ENCODE peak calls at places on chromosomes 4 and X, in five cellular contexts. One of them, this sample, is unnamed.

GRCh38 chr4:185881427-185881826 is 69.4 kb upstream of the SORBS2 start:
- DNase-seq in AG10803: peak; percentile 82
- DNase-seq in colonic mucosa: no peak
- DNase-seq in hepatocyte: no peak
- DNase-seq in H9: no peak
- DNase-seq in this sample: no peak

GRCh38 chrX:40169193-40170086 is 71.7 kb upstream of the BCOR start:
- DNase-seq in colonic mucosa: peak; percentile 79
- DNase-seq in H9: peak; percentile 91
- DNase-seq in hepatocyte: peak; percentile 92
- DNase-seq in AG10803: peak; percentile 49
- DNase-seq in this sample: peak; percentile 60

GRCh38 chrX:92213781-92214180 is 434.6 kb downstream of the PCDH11X start:
- DNase-seq in H9: no peak
- DNase-seq in AG10803: no peak
- DNase-seq in hepatocyte: no peak
- DNase-seq in colonic mucosa: no peak
- DNase-seq in this sample: no peak

GRCh38 chr4:88284378-88285234 is at the start of gene PPM1K:
- DNase-seq in hepatocyte: peak; percentile 100
- DNase-seq in H9: peak; percentile 99
- DNase-seq in AG10803: peak; percentile 99
- DNase-seq in colonic mucosa: peak; percentile 99
- DNase-seq in this sample: peak; percentile 99

GRCh38 chr4:41815478-41815877 is 67.0 kb upstream of the PHOX2B start:
- DNase-seq in hepatocyte: no peak
- DNase-seq in H9: no peak
- DNase-seq in colonic mucosa: no peak
- DNase-seq in AG10803: no peak
- DNase-seq in this sample: no peak

GRCh38 chrX:63250253-63250868 is 100.8 kb downstream of the SPIN4 start:
- DNase-seq in colonic mucosa: peak; percentile 65
- DNase-seq in AG10803: peak; percentile 89
- DNase-seq in H9: peak; percentile 38
- DNase-seq in hepatocyte: peak; percentile 77
- DNase-seq in this sample: no peak

GRCh38 chr4:42643685-42644084 is 13.2 kb downstream of the ATP8A1 start:
- DNase-seq in hepatocyte: no peak
- DNase-seq in H9: no peak
- DNase-seq in AG10803: no peak
- DNase-seq in colonic mucosa: no peak
- DNase-seq in this sample: no peak

GRCh38 chrX:101658661-101659477 is 781 bp downstream of the ARMCX2 start:
- DNase-seq in H9: peak; percentile 73
- DNase-seq in AG10803: peak; percentile 52
- DNase-seq in colonic mucosa: peak; percentile 83
- DNase-seq in hepatocyte: peak; percentile 75
- DNase-seq in this sample: no peak

GRCh38 chr4:65670331-65671031 is at the start of gene EPHA5:
- DNase-seq in colonic mucosa: peak; percentile 19
- DNase-seq in AG10803: peak; percentile 50
- DNase-seq in hepatocyte: peak; percentile 79
- DNase-seq in H9: peak; percentile 92
- DNase-seq in this sample: no peak

GRCh38 chrX:53435997-53436396 is 1.8 kb upstream of the HSD17B10 start:
- DNase-seq in H9: peak; percentile 48
- DNase-seq in colonic mucosa: peak; percentile 72
- DNase-seq in AG10803: peak; percentile 56
- DNase-seq in hepatocyte: peak; percentile 71
- DNase-seq in this sample: peak; percentile 26

GRCh38 chrX:100975212-100975611 is 5.7 kb downstream of the ARL13A start:
- DNase-seq in colonic mucosa: no peak
- DNase-seq in AG10803: peak; percentile 1
- DNase-seq in H9: no peak
- DNase-seq in hepatocyte: no peak
- DNase-seq in this sample: no peak

GRCh38 chr4:22987861-22988260 is 295.1 kb downstream of the GBA3 start:
- DNase-seq in hepatocyte: no peak
- DNase-seq in AG10803: peak; percentile 66
- DNase-seq in H9: no peak
- DNase-seq in colonic mucosa: no peak
- DNase-seq in this sample: no peak

GRCh38 chr4:8831221-8832129 is 40.2 kb downstream of the HMX1 start:
- DNase-seq in hepatocyte: no peak
- DNase-seq in colonic mucosa: peak; percentile 9
- DNase-seq in H9: no peak
- DNase-seq in AG10803: no peak
- DNase-seq in this sample: no peak

GRCh38 chr4:88618782-88619485 is 26.7 kb downstream of the HERC3 start:
- DNase-seq in colonic mucosa: no peak
- DNase-seq in AG10803: no peak
- DNase-seq in hepatocyte: no peak
- DNase-seq in H9: no peak
- DNase-seq in this sample: no peak

GRCh38 chrX:31383991-31384390 is 312.1 kb upstream of the FTHL17 start:
- DNase-seq in colonic mucosa: no peak
- DNase-seq in AG10803: no peak
- DNase-seq in H9: no peak
- DNase-seq in hepatocyte: no peak
- DNase-seq in this sample: no peak

GRCh38 chrX:71158603-71159002 is 14.0 kb downstream of the NLGN3 start:
- DNase-seq in AG10803: no peak
- DNase-seq in H9: no peak
- DNase-seq in colonic mucosa: no peak
- DNase-seq in hepatocyte: no peak
- DNase-seq in this sample: no peak

GRCh38 chrX:53403535-53403934 is 18.9 kb downstream of the SMC1A start:
- DNase-seq in hepatocyte: no peak
- DNase-seq in H9: no peak
- DNase-seq in AG10803: no peak
- DNase-seq in colonic mucosa: no peak
- DNase-seq in this sample: no peak

GRCh38 chr4:14386196-14386595 is 616.1 kb upstream of the CPEB2 start:
- DNase-seq in H9: no peak
- DNase-seq in AG10803: no peak
- DNase-seq in colonic mucosa: no peak
- DNase-seq in hepatocyte: no peak
- DNase-seq in this sample: no peak

GRCh38 chr4:116092961-116093360 is 979.5 kb upstream of the NDST4 start:
- DNase-seq in AG10803: no peak
- DNase-seq in colonic mucosa: no peak
- DNase-seq in H9: no peak
- DNase-seq in hepatocyte: no peak
- DNase-seq in this sample: no peak

GRCh38 chr4:124713213-124713592 is 671 bp upstream of the ANKRD50 start:
- DNase-seq in colonic mucosa: peak; percentile 70
- DNase-seq in H9: peak; percentile 72
- DNase-seq in hepatocyte: peak; percentile 84
- DNase-seq in AG10803: peak; percentile 82
- DNase-seq in this sample: no peak

GRCh38 chr4:11470709-11471441 is 42.2 kb upstream of the HS3ST1 start:
- DNase-seq in H9: no peak
- DNase-seq in AG10803: no peak
- DNase-seq in hepatocyte: no peak
- DNase-seq in colonic mucosa: no peak
- DNase-seq in this sample: no peak

GRCh38 chrX:105701310-105702052 is 120.9 kb upstream of the NRK start:
- DNase-seq in hepatocyte: no peak
- DNase-seq in AG10803: no peak
- DNase-seq in colonic mucosa: no peak
- DNase-seq in H9: no peak
- DNase-seq in this sample: no peak

GRCh38 chr4:127309360-127310095 is 323.2 kb upstream of the INTU start:
- DNase-seq in hepatocyte: no peak
- DNase-seq in colonic mucosa: no peak
- DNase-seq in AG10803: peak; percentile 8
- DNase-seq in H9: no peak
- DNase-seq in this sample: no peak

GRCh38 chrX:149916745-149917392 is 12.5 kb upstream of the HSFX4 start:
- DNase-seq in AG10803: no peak
- DNase-seq in H9: no peak
- DNase-seq in hepatocyte: no peak
- DNase-seq in colonic mucosa: no peak
- DNase-seq in this sample: no peak

GRCh38 chr4:181820518-181820917 is 422.7 kb upstream of the TENM3 start:
- DNase-seq in hepatocyte: no peak
- DNase-seq in AG10803: no peak
- DNase-seq in H9: no peak
- DNase-seq in colonic mucosa: no peak
- DNase-seq in this sample: no peak

GRCh38 chrX:74251006-74251930 is 52.7 kb upstream of the ZCCHC13 start:
- DNase-seq in hepatocyte: peak; percentile 55
- DNase-seq in H9: no peak
- DNase-seq in AG10803: peak; percentile 87
- DNase-seq in colonic mucosa: peak; percentile 61
- DNase-seq in this sample: no peak

GRCh38 chr4:6761540-6762243 is 20.8 kb upstream of the KIAA0232 start:
- DNase-seq in colonic mucosa: no peak
- DNase-seq in H9: no peak
- DNase-seq in AG10803: no peak
- DNase-seq in hepatocyte: no peak
- DNase-seq in this sample: no peak

GRCh38 chr4:122873752-122874151 is 47.1 kb downstream of the FGF2 start:
- DNase-seq in hepatocyte: peak; percentile 15
- DNase-seq in H9: no peak
- DNase-seq in AG10803: peak; percentile 66
- DNase-seq in colonic mucosa: no peak
- DNase-seq in this sample: no peak

GRCh38 chr4:23174179-23174578 is 481.4 kb downstream of the GBA3 start:
- DNase-seq in H9: no peak
- DNase-seq in AG10803: no peak
- DNase-seq in hepatocyte: no peak
- DNase-seq in colonic mucosa: no peak
- DNase-seq in this sample: no peak

GRCh38 chrX:48021026-48021900 is 14.5 kb downstream of the SPACA5 start:
- DNase-seq in H9: peak; percentile 69
- DNase-seq in hepatocyte: peak; percentile 64
- DNase-seq in AG10803: peak; percentile 84
- DNase-seq in colonic mucosa: peak; percentile 80
- DNase-seq in this sample: peak; percentile 76

GRCh38 chr4:187422655-187423054 is 572.9 kb upstream of the ZFP42 start:
- DNase-seq in colonic mucosa: no peak
- DNase-seq in H9: no peak
- DNase-seq in AG10803: no peak
- DNase-seq in hepatocyte: no peak
- DNase-seq in this sample: no peak

GRCh38 chr4:61276034-61276433 is 75.9 kb downstream of the ADGRL3 start:
- DNase-seq in colonic mucosa: no peak
- DNase-seq in hepatocyte: no peak
- DNase-seq in H9: no peak
- DNase-seq in AG10803: no peak
- DNase-seq in this sample: no peak

GRCh38 chrX:17520206-17520605 is 145.2 kb downstream of the NHS start:
- DNase-seq in hepatocyte: no peak
- DNase-seq in AG10803: peak; percentile 54
- DNase-seq in H9: no peak
- DNase-seq in colonic mucosa: no peak
- DNase-seq in this sample: no peak

GRCh38 chr4:25535701-25536473 is 119.8 kb upstream of the SLC34A2 start:
- DNase-seq in AG10803: no peak
- DNase-seq in H9: no peak
- DNase-seq in colonic mucosa: no peak
- DNase-seq in hepatocyte: no peak
- DNase-seq in this sample: no peak

GRCh38 chr4:25536577-25537325 is 118.9 kb upstream of the SLC34A2 start:
- DNase-seq in H9: no peak
- DNase-seq in hepatocyte: no peak
- DNase-seq in AG10803: no peak
- DNase-seq in colonic mucosa: no peak
- DNase-seq in this sample: no peak

GRCh38 chr4:25540734-25541133 is 114.9 kb upstream of the SLC34A2 start:
- DNase-seq in H9: no peak
- DNase-seq in colonic mucosa: no peak
- DNase-seq in hepatocyte: no peak
- DNase-seq in AG10803: no peak
- DNase-seq in this sample: no peak

GRCh38 chr4:25539241-25539640 is 116.4 kb upstream of the SLC34A2 start:
- DNase-seq in colonic mucosa: no peak
- DNase-seq in H9: no peak
- DNase-seq in hepatocyte: no peak
- DNase-seq in AG10803: no peak
- DNase-seq in this sample: no peak

DNA sequence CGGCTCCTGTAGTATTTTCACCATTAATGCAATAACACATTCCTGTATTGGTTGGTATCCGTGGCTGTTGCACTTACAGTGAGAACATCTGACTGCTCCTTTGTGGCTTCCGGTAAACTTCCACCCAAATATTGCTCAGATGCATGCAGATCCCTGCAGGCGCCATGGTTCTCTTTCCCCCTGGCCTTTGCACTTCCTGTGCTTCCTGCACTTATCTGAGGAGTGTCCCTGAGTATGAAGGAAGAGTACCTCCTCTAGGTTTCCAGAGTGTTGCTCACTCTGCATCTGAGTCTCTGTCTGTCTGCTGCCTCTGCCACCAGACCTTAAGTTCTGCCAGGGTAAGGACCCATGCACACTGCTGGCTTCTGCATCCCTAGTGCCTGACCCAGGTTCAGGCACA is 117.2 kb upstream of the SLC34A2 start:
- DNase-seq in hepatocyte: no peak
- DNase-seq in H9: no peak
- DNase-seq in colonic mucosa: no peak
- DNase-seq in AG10803: no peak
- DNase-seq in this sample: no peak
- TF ChIP-seq CTCF in hepatocyte: no peak
- TF ChIP-seq CTCF in H9: no peak
- TF ChIP-seq CTCF in colonic mucosa: no peak
- TF ChIP-seq CTCF in AG10803: no peak
- TF ChIP-seq CTCF in this sample: no peak

GRCh38 chrX:12349201-12349600 is 210.9 kb downstream of the FRMPD4 start:
- DNase-seq in AG10803: no peak
- DNase-seq in hepatocyte: no peak
- DNase-seq in H9: peak; percentile 31
- DNase-seq in colonic mucosa: no peak
- DNase-seq in this sample: no peak
- TF ChIP-seq CTCF in AG10803: no peak
- TF ChIP-seq CTCF in hepatocyte: no peak
- TF ChIP-seq CTCF in H9: peak; percentile 49
- TF ChIP-seq CTCF in colonic mucosa: no peak
- TF ChIP-seq CTCF in this sample: no peak

DNA sequence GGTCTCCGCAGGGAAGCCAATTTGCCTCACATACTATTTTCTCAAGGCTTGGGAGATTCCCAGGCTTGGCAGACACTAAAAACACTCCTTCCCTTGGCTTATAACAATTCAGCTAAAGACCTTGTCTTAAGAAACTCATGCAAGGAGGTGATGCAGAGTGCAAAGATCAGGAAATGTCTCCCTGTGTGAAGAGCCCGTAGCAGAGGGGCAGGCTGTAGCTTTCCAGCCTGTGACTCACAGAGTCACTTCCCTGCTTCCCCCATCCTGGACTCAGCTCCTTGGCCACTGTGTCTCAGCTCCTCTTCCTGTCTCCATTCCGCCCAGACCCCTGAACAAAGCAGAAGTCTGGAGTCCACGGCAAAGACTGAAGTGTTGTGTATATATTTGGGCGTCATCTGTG is 56.1 kb downstream of the KDR start:
- DNase-seq in AG10803: peak; percentile 17
- DNase-seq in H9: no peak
- DNase-seq in hepatocyte: peak; percentile 34
- DNase-seq in colonic mucosa: no peak
- DNase-seq in this sample: no peak
- TF ChIP-seq CTCF in AG10803: no peak
- TF ChIP-seq CTCF in H9: no peak
- TF ChIP-seq CTCF in hepatocyte: no peak
- TF ChIP-seq CTCF in colonic mucosa: no peak
- TF ChIP-seq CTCF in this sample: no peak

GRCh38 chr4:109169160-109169559 is 133.3 kb downstream of the COL25A1 start:
- DNase-seq in colonic mucosa: no peak
- DNase-seq in hepatocyte: no peak
- DNase-seq in AG10803: no peak
- DNase-seq in H9: no peak
- DNase-seq in this sample: no peak
- TF ChIP-seq CTCF in colonic mucosa: no peak
- TF ChIP-seq CTCF in hepatocyte: no peak
- TF ChIP-seq CTCF in AG10803: no peak
- TF ChIP-seq CTCF in H9: no peak
- TF ChIP-seq CTCF in this sample: no peak

This sample was measured in natural killer cell.